ENCODE peak calls at places on chromosomes 7 and 10, in five cellular contexts. One of them, this sample, is unnamed. For H3K4me1, the result is how much of the 10 kb centered on the place peaks cover.

GRCh38 chr10:102641398-102641797 is 2.9 kb upstream of the TRIM8 start:
- DNase-seq in mesendoderm: no peak
- DNase-seq in H9: no peak
- DNase-seq in IMR-90: no peak
- DNase-seq in mesenchymal stem cell: no peak
- DNase-seq in this sample: no peak

GRCh38 chr10:19707376-19707775 is 108.9 kb upstream of the PLXDC2 start:
- DNase-seq in mesendoderm: no peak
- DNase-seq in H9: no peak
- DNase-seq in IMR-90: no peak
- DNase-seq in mesenchymal stem cell: no peak
- DNase-seq in this sample: no peak

GRCh38 chr10:84365339-84365881 is 37.0 kb downstream of the CCSER2 start:
- DNase-seq in mesenchymal stem cell: no peak
- DNase-seq in IMR-90: no peak
- DNase-seq in mesendoderm: no peak
- DNase-seq in H9: no peak
- DNase-seq in this sample: no peak

GRCh38 chr7:11192506-11192905 is 218.8 kb downstream of the PHF14 start:
- DNase-seq in mesenchymal stem cell: peak
- DNase-seq in mesendoderm: no peak
- DNase-seq in IMR-90: peak
- DNase-seq in H9: no peak
- DNase-seq in this sample: no peak

GRCh38 chr7:143283344-143283743 is 1.4 kb upstream of the TMEM139 start:
- DNase-seq in mesendoderm: peak
- DNase-seq in IMR-90: no peak
- DNase-seq in mesenchymal stem cell: no peak
- DNase-seq in H9: peak
- DNase-seq in this sample: no peak

GRCh38 chr10:18010050-18010449 is 58.3 kb downstream of the SLC39A12 start:
- DNase-seq in H9: no peak
- DNase-seq in IMR-90: peak
- DNase-seq in mesendoderm: no peak
- DNase-seq in mesenchymal stem cell: no peak
- DNase-seq in this sample: no peak

GRCh38 chr7:22356855-22357310 is at the start of gene RAPGEF5:
- DNase-seq in IMR-90: no peak
- DNase-seq in mesendoderm: peak
- DNase-seq in mesenchymal stem cell: no peak
- DNase-seq in H9: peak
- DNase-seq in this sample: peak

GRCh38 chr10:74839708-74840107 is 13.3 kb downstream of the KAT6B start:
- DNase-seq in H9: no peak
- DNase-seq in IMR-90: no peak
- DNase-seq in mesenchymal stem cell: no peak
- DNase-seq in mesendoderm: no peak
- DNase-seq in this sample: no peak

GRCh38 chr7:92748509-92748908 is 87.9 kb downstream of the CDK6 start:
- DNase-seq in IMR-90: no peak
- DNase-seq in mesenchymal stem cell: no peak
- DNase-seq in mesendoderm: no peak
- DNase-seq in H9: no peak
- DNase-seq in this sample: no peak

GRCh38 chr7:65219623-65220022 is 154.0 kb upstream of the ZNF92 start:
- DNase-seq in IMR-90: no peak
- DNase-seq in H9: no peak
- DNase-seq in mesendoderm: no peak
- DNase-seq in mesenchymal stem cell: no peak
- DNase-seq in this sample: no peak

GRCh38 chr7:124662372-124662771 is 103.2 kb downstream of the GPR37 start:
- DNase-seq in IMR-90: no peak
- DNase-seq in mesendoderm: no peak
- DNase-seq in mesenchymal stem cell: no peak
- DNase-seq in H9: no peak
- DNase-seq in this sample: no peak

GRCh38 chr10:103495321-103495720 is 1.8 kb downstream of the NEURL1 start:
- DNase-seq in H9: no peak
- DNase-seq in IMR-90: no peak
- DNase-seq in mesenchymal stem cell: no peak
- DNase-seq in mesendoderm: no peak
- DNase-seq in this sample: no peak

GRCh38 chr7:84372712-84373111 is 178.1 kb upstream of the SEMA3A start:
- DNase-seq in H9: no peak
- DNase-seq in mesenchymal stem cell: no peak
- DNase-seq in mesendoderm: no peak
- DNase-seq in IMR-90: peak
- DNase-seq in this sample: no peak

GRCh38 chr10:8312079-8312478 is 257.6 kb downstream of the GATA3 start:
- DNase-seq in IMR-90: no peak
- DNase-seq in H9: no peak
- DNase-seq in mesendoderm: no peak
- DNase-seq in mesenchymal stem cell: no peak
- DNase-seq in this sample: no peak

GRCh38 chr10:62050941-62051433 is 149.5 kb downstream of the ARID5B start:
- DNase-seq in IMR-90: peak
- DNase-seq in mesendoderm: peak
- DNase-seq in H9: no peak
- DNase-seq in mesenchymal stem cell: peak
- DNase-seq in this sample: no peak

GRCh38 chr10:110840225-110840922 is 31.4 kb upstream of the PDCD4 start:
- DNase-seq in mesendoderm: no peak
- DNase-seq in H9: no peak
- DNase-seq in IMR-90: no peak
- DNase-seq in mesenchymal stem cell: no peak
- DNase-seq in this sample: no peak

GRCh38 chr10:110834622-110835219 is 37.0 kb upstream of the PDCD4 start:
- DNase-seq in H9: peak
- DNase-seq in IMR-90: no peak
- DNase-seq in mesendoderm: peak
- DNase-seq in mesenchymal stem cell: peak
- DNase-seq in this sample: peak

GRCh38 chr10:110835841-110836240 is 35.9 kb upstream of the PDCD4 start:
- DNase-seq in H9: no peak
- DNase-seq in IMR-90: no peak
- DNase-seq in mesendoderm: no peak
- DNase-seq in mesenchymal stem cell: no peak
- DNase-seq in this sample: no peak

GRCh38 chr10:110840923-110841428 is 30.8 kb upstream of the PDCD4 start:
- DNase-seq in IMR-90: no peak
- DNase-seq in H9: no peak
- DNase-seq in mesendoderm: no peak
- DNase-seq in mesenchymal stem cell: no peak
- DNase-seq in this sample: no peak

GRCh38 chr10:110837418-110838120 is 34.2 kb upstream of the PDCD4 start:
- DNase-seq in mesendoderm: no peak
- DNase-seq in IMR-90: no peak
- DNase-seq in H9: no peak
- DNase-seq in mesenchymal stem cell: no peak
- DNase-seq in this sample: no peak
- H3K4me1 ChIP-seq in mesendoderm: under half
- H3K4me1 ChIP-seq in IMR-90: under half
- H3K4me1 ChIP-seq in H9: under half
- H3K4me1 ChIP-seq in mesenchymal stem cell: under half
- H3K4me1 ChIP-seq in this sample: under half

GRCh38 chr10:89391882-89392756 is at the start of gene IFIT1:
- DNase-seq in mesenchymal stem cell: peak
- DNase-seq in H9: peak
- DNase-seq in mesendoderm: peak
- DNase-seq in IMR-90: peak
- DNase-seq in this sample: no peak

GRCh38 chr10:89393898-89394297 is 1.5 kb downstream of the IFIT1 start:
- DNase-seq in mesenchymal stem cell: no peak
- DNase-seq in H9: no peak
- DNase-seq in IMR-90: no peak
- DNase-seq in mesendoderm: no peak
- DNase-seq in this sample: no peak

GRCh38 chr10:89398003-89398749 is 5.8 kb downstream of the IFIT1 start:
- DNase-seq in mesendoderm: no peak
- DNase-seq in H9: no peak
- DNase-seq in IMR-90: peak
- DNase-seq in mesenchymal stem cell: peak
- DNase-seq in this sample: no peak

GRCh38 chr10:89392974-89393373 is 551 bp downstream of the IFIT1 start:
- DNase-seq in mesenchymal stem cell: peak
- DNase-seq in mesendoderm: no peak
- DNase-seq in H9: no peak
- DNase-seq in IMR-90: peak
- DNase-seq in this sample: no peak

DNA sequence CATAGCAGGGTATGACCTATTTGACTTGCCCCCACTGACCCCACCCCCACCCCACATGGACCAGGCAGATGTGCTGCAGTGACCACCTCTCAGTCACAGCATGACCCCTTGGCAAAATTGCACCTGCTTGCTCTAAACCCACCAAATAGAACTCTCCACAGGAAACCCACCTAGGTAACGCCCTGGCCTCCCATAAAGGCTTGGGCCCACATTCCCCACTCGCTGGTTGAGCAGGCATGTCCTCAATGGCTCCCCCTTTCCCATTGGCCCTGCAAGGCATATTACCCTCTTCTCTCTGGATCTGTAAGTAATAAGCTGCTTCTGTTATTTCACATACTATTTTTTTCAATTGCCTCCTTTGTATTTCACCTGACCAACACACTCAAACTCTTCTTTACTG is 2.7 kb downstream of the IFIT1 start:
- DNase-seq in H9: no peak
- DNase-seq in mesendoderm: no peak
- DNase-seq in IMR-90: no peak
- DNase-seq in mesenchymal stem cell: no peak
- DNase-seq in this sample: no peak
- H2AK5ac ChIP-seq in H9: no peak
- H2AK5ac ChIP-seq in mesendoderm: no peak
- H2AK5ac ChIP-seq in IMR-90: peak
- H2AK5ac ChIP-seq in mesenchymal stem cell: no peak
- H2AK5ac ChIP-seq in this sample: no peak

GRCh38 chr7:92888-93672 is 99.3 kb upstream of the FAM20C start:
- DNase-seq in IMR-90: no peak
- DNase-seq in mesenchymal stem cell: no peak
- DNase-seq in mesendoderm: no peak
- DNase-seq in H9: no peak
- DNase-seq in this sample: no peak
- H2BK15ac ChIP-seq in IMR-90: peak
- H2BK15ac ChIP-seq in mesenchymal stem cell: no peak
- H2BK15ac ChIP-seq in mesendoderm: no peak
- H2BK15ac ChIP-seq in H9: no peak
- H2BK15ac ChIP-seq in this sample: peak

GRCh38 chr7:131359136-131359776 is 31.6 kb downstream of the MKLN1 start:
- DNase-seq in mesendoderm: no peak
- DNase-seq in mesenchymal stem cell: peak
- DNase-seq in IMR-90: peak
- DNase-seq in H9: no peak
- DNase-seq in this sample: no peak

GRCh38 chr7:131364767-131365344 is 37.2 kb downstream of the MKLN1 start:
- DNase-seq in H9: no peak
- DNase-seq in mesenchymal stem cell: no peak
- DNase-seq in mesendoderm: no peak
- DNase-seq in IMR-90: no peak
- DNase-seq in this sample: no peak

GRCh38 chr7:131365876-131366275 is 38.2 kb downstream of the MKLN1 start:
- DNase-seq in mesendoderm: no peak
- DNase-seq in mesenchymal stem cell: peak
- DNase-seq in IMR-90: peak
- DNase-seq in H9: no peak
- DNase-seq in this sample: no peak

GRCh38 chr7:131358636-131359035 is 31.0 kb downstream of the MKLN1 start:
- DNase-seq in H9: no peak
- DNase-seq in mesenchymal stem cell: no peak
- DNase-seq in mesendoderm: no peak
- DNase-seq in IMR-90: no peak
- DNase-seq in this sample: no peak

DNA sequence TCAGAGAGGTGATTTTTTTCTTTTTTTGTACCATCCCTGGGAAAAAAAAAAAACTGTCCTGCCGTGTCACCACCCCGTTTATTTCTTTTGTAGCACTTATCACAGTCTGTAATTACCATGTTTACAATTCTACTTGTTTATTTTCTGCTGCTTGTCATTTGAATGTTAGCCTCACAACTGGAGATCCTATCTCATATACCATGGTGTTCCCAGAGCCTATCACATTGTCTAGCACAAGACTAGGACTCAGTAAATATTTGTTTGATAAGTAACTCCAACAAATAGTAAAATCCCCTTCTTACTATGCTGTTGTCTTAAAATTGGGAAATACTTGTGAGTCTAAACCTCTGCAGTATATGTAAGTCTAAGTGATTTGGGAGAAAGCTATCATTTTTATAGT is 36.0 kb downstream of the MKLN1 start:
- DNase-seq in H9: no peak
- DNase-seq in mesenchymal stem cell: peak
- DNase-seq in mesendoderm: peak
- DNase-seq in IMR-90: no peak
- DNase-seq in this sample: no peak
- H3K4me1 ChIP-seq in H9: under half
- H3K4me1 ChIP-seq in mesenchymal stem cell: under half
- H3K4me1 ChIP-seq in mesendoderm: under half
- H3K4me1 ChIP-seq in IMR-90: under half
- H3K4me1 ChIP-seq in this sample: under half

This sample was measured in neuronal stem cell.